ENCODE peak calls at places on chromosomes 16 and 17, in eight cellular contexts. M, U, F, J, G, Q, A and D are unnamed samples.
A peak's percentile ranks its signal among the peaks of the same experiment; 100 is the strongest.

GRCh38 chr16:84643180-84643583 is 5.1 kb upstream of the KLHL36 start:
- DNase-seq in U (peak; percentile 76), M (peak; percentile 77), J (peak; percentile 41), G (peak; percentile 79), F (no peak), A (no peak), Q (peak; percentile 90), D (no peak)

GRCh38 chr17:64787921-64788271 is 125.8 kb upstream of the SMURF2 start:
- DNase-seq in M (no peak), Q (no peak), U (no peak), F (no peak), J (no peak), G (peak; percentile 37), A (no peak), D (no peak)

GRCh38 chr17:73211745-73212144 is 18.9 kb downstream of the COG1 start:
- DNase-seq in F (no peak), J (no peak), A (no peak), Q (no peak), U (no peak), M (no peak), G (no peak), D (no peak)

GRCh38 chr17:32483451-32484019 is 3.3 kb upstream of the CDK5R1 start:
- DNase-seq in Q (peak; percentile 77), G (peak; percentile 51), F (no peak), M (peak; percentile 25), J (no peak), A (peak; percentile 54), U (peak; percentile 84), D (peak; percentile 53)

GRCh38 chr16:9042943-9043680 is 48.3 kb upstream of the HAPSTR1 start:
- DNase-seq in J (no peak), Q (peak; percentile 66), G (no peak), M (no peak), A (no peak), U (no peak), F (no peak), D (no peak)

GRCh38 chr16:66050991-66051390 is 315.5 kb upstream of the CDH5 start:
- DNase-seq in Q (no peak), A (no peak), M (no peak), G (no peak), F (no peak), U (no peak), J (no peak), D (no peak)

GRCh38 chr16:23539984-23540816 is 16.9 kb downstream of the EARS2 start:
- DNase-seq in A (no peak), M (peak; percentile 81), F (no peak), J (no peak), U (no peak), G (no peak), Q (no peak), D (no peak)

GRCh38 chr16:89706446-89707260 is 5.1 kb upstream of the SPATA2L start:
- DNase-seq in F (no peak), A (no peak), U (no peak), G (no peak), J (no peak), M (no peak), Q (no peak), D (no peak)

GRCh38 chr16:78437352-78437968 is 338.0 kb downstream of the WWOX start:
- DNase-seq in U (no peak), A (peak; percentile 30), M (peak; percentile 36), Q (peak; percentile 39), F (no peak), G (no peak), J (no peak), D (peak; percentile 52)

GRCh38 chr16:85011846-85012284 is 530 bp upstream of the ZDHHC7 start:
- DNase-seq in A (no peak), U (no peak), F (no peak), M (no peak), J (no peak), Q (no peak), G (no peak), D (no peak)

GRCh38 chr17:41594363-41594915 is 7.7 kb upstream of the KRT14 start:
- DNase-seq in U (no peak), M (no peak), J (no peak), A (no peak), G (no peak), F (no peak), Q (no peak), D (no peak)

GRCh38 chr17:65627892-65628622 is 66.6 kb upstream of the AXIN2 start:
- DNase-seq in J (no peak), F (no peak), A (no peak), G (no peak), U (no peak), M (peak; percentile 98), Q (peak; percentile 78), D (no peak)

GRCh38 chr17:75130632-75131277 is 787 bp downstream of the NT5C start:
- DNase-seq in U (peak; percentile 45), F (no peak), Q (peak; percentile 60), A (peak; percentile 51), G (peak; percentile 60), M (peak; percentile 73), J (no peak), D (peak; percentile 80)

GRCh38 chr16:82061861-82062525 is 26.9 kb downstream of the HSD17B2 start:
- DNase-seq in A (no peak), M (peak; percentile 37), U (no peak), F (no peak), Q (peak; percentile 25), G (no peak), J (no peak), D (no peak)

GRCh38 chr17:39219647-39220154 is 6.0 kb downstream of the STAC2 start:
- DNase-seq in J (no peak), G (no peak), U (peak; percentile 60), Q (no peak), M (no peak), F (no peak), A (no peak), D (no peak)

GRCh38 chr17:45994987-45995386 is 4.1 kb upstream of the STH start:
- DNase-seq in G (no peak), J (no peak), M (no peak), Q (no peak), U (no peak), A (no peak), F (no peak), D (no peak)

GRCh38 chr17:39939588-39940419 is 12.3 kb downstream of the LRRC3C start:
- DNase-seq in J (no peak), U (no peak), F (no peak), M (peak; percentile 24), A (no peak), Q (peak; percentile 73), G (no peak), D (peak; percentile 32)

GRCh38 chr17:48578616-48579560 is 738 bp upstream of the HOXB4 start:
- DNase-seq in F (no peak), G (no peak), Q (peak; percentile 74), M (no peak), A (no peak), J (no peak), U (no peak), D (no peak)
- H3K4me1 ChIP-seq in F (no peaks in the 10 kb centered on the region), G (no peaks in the 10 kb centered on the region), Q (peaks cover 11% of the 10 kb centered on the region), M (peaks cover 20% of the 10 kb centered on the region), A (no peaks in the 10 kb centered on the region), J (peaks cover 45% of the 10 kb centered on the region), U (peaks cover 26% of the 10 kb centered on the region), D (peaks cover 16% of the 10 kb centered on the region)

GRCh38 chr17:44039829-44040635 is 25.3 kb upstream of the TMEM101 start:
- DNase-seq in Q (no peak), F (no peak), U (no peak), A (no peak), M (no peak), J (no peak), G (no peak), D (no peak)
- H3K36me3 ChIP-seq in Q (peaks cover 9% of the 10 kb centered on the region), F (peaks cover 41% of the 10 kb centered on the region), U (peaks cover 30% of the 10 kb centered on the region), A (peaks cover 4% of the 10 kb centered on the region), M (peaks cover 47% of the 10 kb centered on the region), J (peaks cover 24% of the 10 kb centered on the region), G (peaks cover 5% of the 10 kb centered on the region), D (peaks cover 47% of the 10 kb centered on the region)

GRCh38 chr17:57040571-57040970 is 44.5 kb upstream of the AKAP1 start:
- DNase-seq in J (no peak), Q (no peak), M (no peak), F (no peak), A (no peak), G (no peak), U (no peak), D (no peak)

GRCh38 chr17:57034807-57035754 is 50.0 kb upstream of the AKAP1 start:
- DNase-seq in G (no peak), M (no peak), U (no peak), J (no peak), Q (no peak), F (no peak), A (no peak), D (no peak)

GRCh38 chr17:57038486-57038885 is 46.6 kb upstream of the AKAP1 start:
- DNase-seq in J (no peak), A (no peak), G (no peak), Q (no peak), U (no peak), M (no peak), F (no peak), D (no peak)

GRCh38 chr17:57035971-57036481 is 49.0 kb upstream of the AKAP1 start:
- DNase-seq in Q (no peak), M (peak; percentile 66), F (no peak), G (peak; percentile 59), J (no peak), A (peak; percentile 49), U (no peak), D (peak; percentile 21)

GRCh38 chr17:57037401-57037800 is 47.6 kb upstream of the AKAP1 start:
- DNase-seq in F (no peak), M (no peak), U (no peak), Q (no peak), A (no peak), J (no peak), G (no peak), D (no peak)
- H3K4me1 ChIP-seq in F (peaks cover 9% of the 10 kb centered on the region), M (peaks cover 25% of the 10 kb centered on the region), U (peaks cover 40% of the 10 kb centered on the region), Q (no peaks in the 10 kb centered on the region), A (peaks cover 15% of the 10 kb centered on the region), J (peaks cover 36% of the 10 kb centered on the region), G (no peaks in the 10 kb centered on the region), D (no peaks in the 10 kb centered on the region)

GRCh38 chr16:11550651-11551498 is 35.8 kb downstream of the LITAF start:
- DNase-seq in G (peak; percentile 59), U (no peak), A (no peak), J (no peak), M (no peak), Q (peak; percentile 29), F (no peak), D (no peak)

GRCh38 chr16:11543676-11544393 is 42.9 kb downstream of the LITAF start:
- DNase-seq in Q (no peak), F (no peak), A (no peak), G (no peak), U (no peak), J (no peak), M (no peak), D (no peak)

GRCh38 chr16:11551842-11552241 is 34.9 kb downstream of the LITAF start:
- DNase-seq in F (no peak), J (no peak), U (no peak), M (no peak), A (no peak), G (no peak), Q (no peak), D (no peak)

GRCh38 chr16:11546522-11547485 is 39.9 kb downstream of the LITAF start:
- DNase-seq in F (no peak), M (peak; percentile 17), A (no peak), U (no peak), J (no peak), G (no peak), Q (peak; percentile 87), D (peak; percentile 46)

DNA sequence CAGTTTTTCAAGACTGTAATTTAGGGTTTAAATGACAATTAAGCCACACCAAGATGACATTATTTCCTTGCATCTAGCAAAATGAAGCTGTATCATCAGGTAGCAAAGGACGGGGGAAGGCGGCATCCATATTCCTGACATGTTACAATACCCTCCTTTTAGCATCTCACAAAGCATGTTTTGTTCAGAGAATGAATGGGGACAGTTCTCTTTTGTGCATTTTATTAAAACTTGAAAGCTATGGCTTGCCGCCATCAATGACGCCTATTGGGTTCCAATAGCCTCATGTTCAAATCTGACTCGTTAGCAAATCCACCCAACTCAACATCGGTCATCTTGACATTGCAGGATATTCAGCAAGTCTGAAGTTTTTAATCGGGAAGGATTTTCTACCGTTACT is 39.2 kb downstream of the LITAF start:
- DNase-seq in A (no peak), G (no peak), Q (no peak), U (no peak), M (no peak), J (no peak), F (no peak), D (peak; percentile 52)
- H3K36me3 ChIP-seq in A (peaks cover 5% of the 10 kb centered on the region), G (peaks cover 8% of the 10 kb centered on the region), Q (peaks cover 10% of the 10 kb centered on the region), U (peaks cover 50% of the 10 kb centered on the region), M (no peaks in the 10 kb centered on the region), J (peaks cover 50% of the 10 kb centered on the region), F (peaks cover 54% of the 10 kb centered on the region), D (no peaks in the 10 kb centered on the region)